ENCODE peak calls at places on chromosome 22, in five cellular contexts. One of them, this sample, is unnamed. For H3K4me1, the result is how much of the 10 kb centered on the place peaks cover.

GRCh38 chr22:49160261-49161001 is 667.2 kb downstream of the BRD1 start:
- DNase-seq in CD8-positive, alpha-beta T cell: no peak
- DNase-seq in spleen: peak
- DNase-seq in IMR-90: no peak
- DNase-seq in MM.1S: no peak
- DNase-seq in this sample: no peak

GRCh38 chr22:26845016-26845728 is 187.8 kb downstream of the MIAT start:
- DNase-seq in MM.1S: no peak
- DNase-seq in CD8-positive, alpha-beta T cell: no peak
- DNase-seq in IMR-90: no peak
- DNase-seq in spleen: no peak
- DNase-seq in this sample: no peak

GRCh38 chr22:20750461-20751184 is 23.3 kb upstream of the SERPIND1 start:
- DNase-seq in MM.1S: no peak
- DNase-seq in spleen: no peak
- DNase-seq in IMR-90: peak
- DNase-seq in CD8-positive, alpha-beta T cell: no peak
- DNase-seq in this sample: no peak

GRCh38 chr22:48523761-48524160 is 1303.9 kb downstream of the BRD1 start:
- DNase-seq in IMR-90: no peak
- DNase-seq in MM.1S: no peak
- DNase-seq in spleen: no peak
- DNase-seq in CD8-positive, alpha-beta T cell: no peak
- DNase-seq in this sample: no peak

GRCh38 chr22:35219012-35219411 is 38.3 kb upstream of the HMGXB4 start:
- DNase-seq in CD8-positive, alpha-beta T cell: no peak
- DNase-seq in spleen: no peak
- DNase-seq in IMR-90: peak
- DNase-seq in MM.1S: no peak
- DNase-seq in this sample: no peak

GRCh38 chr22:24417901-24418641 is 9.3 kb upstream of the ADORA2A start:
- DNase-seq in CD8-positive, alpha-beta T cell: no peak
- DNase-seq in spleen: no peak
- DNase-seq in IMR-90: peak
- DNase-seq in MM.1S: no peak
- DNase-seq in this sample: no peak

GRCh38 chr22:19090586-19091127 is 31.6 kb downstream of the DGCR2 start:
- DNase-seq in spleen: no peak
- DNase-seq in CD8-positive, alpha-beta T cell: no peak
- DNase-seq in IMR-90: no peak
- DNase-seq in MM.1S: no peak
- DNase-seq in this sample: no peak

GRCh38 chr22:20494978-20495860 is at the start of gene KLHL22:
- DNase-seq in CD8-positive, alpha-beta T cell: peak
- DNase-seq in MM.1S: peak
- DNase-seq in spleen: no peak
- DNase-seq in IMR-90: peak
- DNase-seq in this sample: no peak

GRCh38 chr22:24090581-24090980 is 79.5 kb downstream of the CABIN1 start:
- DNase-seq in CD8-positive, alpha-beta T cell: no peak
- DNase-seq in IMR-90: peak
- DNase-seq in MM.1S: no peak
- DNase-seq in spleen: peak
- DNase-seq in this sample: no peak

GRCh38 chr22:27756212-27756660 is 45.3 kb downstream of the MN1 start:
- DNase-seq in spleen: no peak
- DNase-seq in MM.1S: no peak
- DNase-seq in CD8-positive, alpha-beta T cell: no peak
- DNase-seq in IMR-90: no peak
- DNase-seq in this sample: no peak

GRCh38 chr22:19555651-19556050 is 31.4 kb upstream of the CLDN5 start:
- DNase-seq in spleen: peak
- DNase-seq in MM.1S: no peak
- DNase-seq in CD8-positive, alpha-beta T cell: no peak
- DNase-seq in IMR-90: no peak
- DNase-seq in this sample: no peak

GRCh38 chr22:43953988-43954771 is 1.1 kb upstream of the SAMM50 start:
- DNase-seq in MM.1S: no peak
- DNase-seq in CD8-positive, alpha-beta T cell: no peak
- DNase-seq in IMR-90: no peak
- DNase-seq in spleen: no peak
- DNase-seq in this sample: no peak

GRCh38 chr22:19455033-19455432 is 7.5 kb upstream of the C22orf39 start:
- DNase-seq in MM.1S: no peak
- DNase-seq in IMR-90: no peak
- DNase-seq in spleen: no peak
- DNase-seq in CD8-positive, alpha-beta T cell: no peak
- DNase-seq in this sample: no peak

GRCh38 chr22:23401910-23402274 is 178.2 kb downstream of the IGLL1 start:
- DNase-seq in spleen: peak
- DNase-seq in CD8-positive, alpha-beta T cell: no peak
- DNase-seq in MM.1S: no peak
- DNase-seq in IMR-90: no peak
- DNase-seq in this sample: no peak

GRCh38 chr22:32880906-32881596 is 79.5 kb downstream of the TIMP3 start:
- DNase-seq in CD8-positive, alpha-beta T cell: no peak
- DNase-seq in spleen: peak
- DNase-seq in IMR-90: peak
- DNase-seq in MM.1S: no peak
- DNase-seq in this sample: no peak

GRCh38 chr22:28548411-28548810 is 131.2 kb downstream of the TTC28 start:
- DNase-seq in MM.1S: no peak
- DNase-seq in IMR-90: no peak
- DNase-seq in CD8-positive, alpha-beta T cell: no peak
- DNase-seq in spleen: no peak
- DNase-seq in this sample: no peak

GRCh38 chr22:32310777-32311176 is 46.9 kb upstream of the RFPL3 start:
- DNase-seq in IMR-90: no peak
- DNase-seq in spleen: no peak
- DNase-seq in CD8-positive, alpha-beta T cell: no peak
- DNase-seq in MM.1S: no peak
- DNase-seq in this sample: no peak

GRCh38 chr22:43378011-43378704 is 33.7 kb upstream of the MPPED1 start:
- DNase-seq in CD8-positive, alpha-beta T cell: no peak
- DNase-seq in MM.1S: peak
- DNase-seq in spleen: no peak
- DNase-seq in IMR-90: peak
- DNase-seq in this sample: no peak

GRCh38 chr22:23163665-23164064 is 16.6 kb upstream of the BCR start:
- DNase-seq in MM.1S: no peak
- DNase-seq in spleen: no peak
- DNase-seq in IMR-90: no peak
- DNase-seq in CD8-positive, alpha-beta T cell: no peak
- DNase-seq in this sample: no peak

GRCh38 chr22:24067587-24068376 is 56.7 kb downstream of the CABIN1 start:
- DNase-seq in CD8-positive, alpha-beta T cell: no peak
- DNase-seq in MM.1S: no peak
- DNase-seq in IMR-90: no peak
- DNase-seq in spleen: no peak
- DNase-seq in this sample: no peak

GRCh38 chr22:24305260-24305692 is 34.6 kb downstream of the SPECC1L start:
- DNase-seq in MM.1S: no peak
- DNase-seq in CD8-positive, alpha-beta T cell: peak
- DNase-seq in spleen: no peak
- DNase-seq in IMR-90: peak
- DNase-seq in this sample: peak

GRCh38 chr22:28034760-28035401 is 115.8 kb upstream of the PITPNB start:
- DNase-seq in IMR-90: peak
- DNase-seq in spleen: peak
- DNase-seq in CD8-positive, alpha-beta T cell: no peak
- DNase-seq in MM.1S: no peak
- DNase-seq in this sample: no peak

GRCh38 chr22:35357883-35358621 is 22.8 kb upstream of the HMOX1 start:
- DNase-seq in MM.1S: no peak
- DNase-seq in IMR-90: peak
- DNase-seq in CD8-positive, alpha-beta T cell: no peak
- DNase-seq in spleen: no peak
- DNase-seq in this sample: no peak

GRCh38 chr22:48758021-48758561 is 1069.6 kb downstream of the BRD1 start:
- DNase-seq in spleen: peak
- DNase-seq in CD8-positive, alpha-beta T cell: no peak
- DNase-seq in IMR-90: no peak
- DNase-seq in MM.1S: no peak
- DNase-seq in this sample: no peak

GRCh38 chr22:43471606-43472135 is 59.9 kb downstream of the MPPED1 start:
- DNase-seq in spleen: peak
- DNase-seq in IMR-90: no peak
- DNase-seq in MM.1S: no peak
- DNase-seq in CD8-positive, alpha-beta T cell: no peak
- DNase-seq in this sample: no peak

GRCh38 chr22:32796865-32797573 is 4.5 kb upstream of the TIMP3 start:
- DNase-seq in spleen: peak
- DNase-seq in CD8-positive, alpha-beta T cell: peak
- DNase-seq in MM.1S: peak
- DNase-seq in IMR-90: peak
- DNase-seq in this sample: peak

GRCh38 chr22:29328566-29329500 is 13.3 kb upstream of the RASL10A start:
- DNase-seq in spleen: no peak
- DNase-seq in MM.1S: no peak
- DNase-seq in CD8-positive, alpha-beta T cell: no peak
- DNase-seq in IMR-90: peak
- DNase-seq in this sample: no peak

GRCh38 chr22:29313126-29314071 is 2.1 kb downstream of the RASL10A start:
- DNase-seq in CD8-positive, alpha-beta T cell: no peak
- DNase-seq in MM.1S: no peak
- DNase-seq in spleen: peak
- DNase-seq in IMR-90: no peak
- DNase-seq in this sample: no peak

GRCh38 chr22:38707346-38707745 is 1.6 kb downstream of the GTPBP1 start:
- DNase-seq in spleen: no peak
- DNase-seq in IMR-90: peak
- DNase-seq in CD8-positive, alpha-beta T cell: no peak
- DNase-seq in MM.1S: no peak
- DNase-seq in this sample: no peak

GRCh38 chr22:38706885-38707180 is 1.1 kb downstream of the GTPBP1 start:
- DNase-seq in IMR-90: no peak
- DNase-seq in MM.1S: no peak
- DNase-seq in spleen: no peak
- DNase-seq in CD8-positive, alpha-beta T cell: no peak
- DNase-seq in this sample: no peak

GRCh38 chr22:38709306-38709705 is 3.6 kb downstream of the GTPBP1 start:
- DNase-seq in IMR-90: no peak
- DNase-seq in CD8-positive, alpha-beta T cell: no peak
- DNase-seq in MM.1S: peak
- DNase-seq in spleen: no peak
- DNase-seq in this sample: no peak

GRCh38 chr22:38706101-38706884 is 549 bp downstream of the GTPBP1 start:
- DNase-seq in CD8-positive, alpha-beta T cell: peak
- DNase-seq in MM.1S: peak
- DNase-seq in spleen: no peak
- DNase-seq in IMR-90: peak
- DNase-seq in this sample: no peak

DNA sequence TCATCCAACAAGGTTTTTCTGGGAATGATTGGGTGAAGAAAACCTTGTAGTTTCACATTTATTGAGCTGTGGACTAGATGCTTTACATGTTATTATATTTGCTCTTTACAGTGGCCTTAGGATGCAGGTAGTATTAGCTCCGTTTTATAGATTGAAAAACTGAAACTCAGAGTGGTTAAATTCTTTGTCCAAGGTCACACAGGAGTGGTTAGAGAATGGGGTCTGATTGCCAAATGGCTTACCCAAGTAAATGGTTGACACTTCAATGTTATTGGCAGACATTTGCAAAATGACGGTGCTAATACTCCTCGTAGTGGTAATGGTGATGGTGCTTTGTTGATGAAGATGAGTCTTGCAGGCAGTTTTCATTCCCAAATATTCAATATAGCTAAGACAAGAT is 2.2 kb downstream of the GTPBP1 start:
- DNase-seq in IMR-90: no peak
- DNase-seq in CD8-positive, alpha-beta T cell: no peak
- DNase-seq in MM.1S: no peak
- DNase-seq in spleen: no peak
- DNase-seq in this sample: no peak
- H3K4me3 ChIP-seq in IMR-90: no peak
- H3K4me3 ChIP-seq in CD8-positive, alpha-beta T cell: no peak
- H3K4me3 ChIP-seq in MM.1S: peak
- H3K4me3 ChIP-seq in spleen: no peak
- H3K4me3 ChIP-seq in this sample: peak

DNA sequence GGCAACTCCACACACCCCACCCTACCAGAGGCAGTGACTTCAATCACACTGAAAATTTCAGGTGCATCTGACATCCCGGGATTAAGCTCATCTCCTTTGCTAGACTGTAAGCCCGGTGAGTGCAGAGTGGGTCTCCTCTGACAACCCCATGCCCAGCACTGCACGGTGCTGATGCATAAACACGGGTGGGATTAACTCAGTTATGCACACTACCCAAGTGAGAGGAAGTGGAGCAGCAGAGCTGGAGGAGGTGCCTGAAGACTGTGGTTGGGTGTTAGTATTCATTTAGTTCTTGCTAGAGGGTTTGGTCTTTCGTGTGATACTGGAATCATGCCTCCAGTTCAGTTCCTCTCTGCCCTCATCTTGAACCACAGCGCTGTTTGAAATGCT is 6.5 kb downstream of the ARSA start:
- DNase-seq in spleen: peak
- DNase-seq in IMR-90: no peak
- DNase-seq in CD8-positive, alpha-beta T cell: peak
- DNase-seq in MM.1S: peak
- DNase-seq in this sample: peak
- H3K27ac ChIP-seq in spleen: peak
- H3K27ac ChIP-seq in IMR-90: no peak
- H3K27ac ChIP-seq in CD8-positive, alpha-beta T cell: peak
- H3K27ac ChIP-seq in MM.1S: peak
- H3K27ac ChIP-seq in this sample: peak

GRCh38 chr22:47357493-47357892 is 595.0 kb downstream of the TBC1D22A start:
- DNase-seq in spleen: peak
- DNase-seq in IMR-90: no peak
- DNase-seq in CD8-positive, alpha-beta T cell: no peak
- DNase-seq in MM.1S: no peak
- DNase-seq in this sample: no peak
- H3K4me1 ChIP-seq in spleen: under half
- H3K4me1 ChIP-seq in IMR-90: under half
- H3K4me1 ChIP-seq in CD8-positive, alpha-beta T cell: under half
- H3K4me1 ChIP-seq in MM.1S: under half
- H3K4me1 ChIP-seq in this sample: under half

DNA sequence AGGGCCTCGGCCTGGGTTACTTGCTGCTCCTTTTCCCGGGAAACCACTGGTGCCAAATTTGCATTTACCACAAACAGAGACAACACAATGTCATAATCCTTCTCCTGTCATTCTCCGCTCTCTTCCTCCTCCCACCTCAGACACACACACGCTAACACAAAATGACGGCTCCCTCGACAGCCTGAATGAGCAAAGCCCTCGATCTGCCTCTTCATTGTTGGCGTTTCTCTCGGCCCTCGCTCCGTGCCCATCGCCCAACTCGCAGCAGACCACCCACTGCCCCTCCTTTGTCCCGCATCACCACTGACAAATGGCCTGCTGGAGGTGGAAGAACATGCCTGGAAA is 12.5 kb upstream of the TCF20 start:
- DNase-seq in CD8-positive, alpha-beta T cell: no peak
- DNase-seq in spleen: no peak
- DNase-seq in MM.1S: no peak
- DNase-seq in IMR-90: no peak
- DNase-seq in this sample: no peak
- H3K4me3 ChIP-seq in CD8-positive, alpha-beta T cell: no peak
- H3K4me3 ChIP-seq in spleen: no peak
- H3K4me3 ChIP-seq in MM.1S: no peak
- H3K4me3 ChIP-seq in IMR-90: no peak
- H3K4me3 ChIP-seq in this sample: no peak

GRCh38 chr22:25748140-25748539 is 6.2 kb downstream of the MYO18B start:
- DNase-seq in IMR-90: no peak
- DNase-seq in CD8-positive, alpha-beta T cell: no peak
- DNase-seq in MM.1S: no peak
- DNase-seq in spleen: no peak
- DNase-seq in this sample: no peak
- H3K27ac ChIP-seq in IMR-90: no peak
- H3K27ac ChIP-seq in CD8-positive, alpha-beta T cell: no peak
- H3K27ac ChIP-seq in MM.1S: no peak
- H3K27ac ChIP-seq in spleen: no peak
- H3K27ac ChIP-seq in this sample: no peak

This sample was measured in CD4-positive, alpha-beta memory T cell.